ENCODE peak calls at places on chromosome 19, in eight cellular contexts. H is kidney epithelial cell; E is CD4-positive, CD25-positive, alpha-beta regulatory T cell; X is nucleus accumbens; I is HTR-8/SVneo; M is KG1; Z is KBM-7; U is GM13976. P is an unnamed sample.

GRCh38 chr19:45999653-46000121 is 4.4 kb downstream of the CCDC61 start:
- DNase-seq in H (no peak), E (no peak), X (no peak), I (no peak), M (no peak), Z (no peak), U (no peak), P (peak; percentile 51)

GRCh38 chr19:46000497-46001246 is 5.4 kb downstream of the CCDC61 start:
- DNase-seq in H (no peak), E (peak; percentile 88), X (peak; percentile 20), I (no peak), M (no peak), Z (no peak), U (peak; percentile 88), P (peak; percentile 30)

GRCh38 chr19:55647732-55648656 is at the start of gene CCDC106:
- DNase-seq in H (no peak), E (peak; percentile 55), X (peak; percentile 70), I (peak; percentile 67), M (peak; percentile 74), Z (peak; percentile 80), U (peak; percentile 70), P (peak; percentile 91)

GRCh38 chr19:45884682-45885555 is 1.0 kb downstream of the IRF2BP1 start:
- DNase-seq in H (no peak), E (no peak), X (no peak), I (no peak), M (no peak), Z (no peak), U (peak; percentile 65), P (no peak)

GRCh38 chr19:16594131-16594586 is 21.9 kb upstream of the SLC35E1 start:
- DNase-seq in H (no peak), E (peak; percentile 70), X (no peak), I (no peak), M (no peak), Z (peak; percentile 73), U (peak; percentile 61), P (no peak)

GRCh38 chr19:45922281-45922680 is 7.7 kb upstream of the NANOS2 start:
- DNase-seq in H (no peak), E (peak; percentile 33), X (no peak), I (no peak), M (no peak), Z (peak; percentile 28), U (no peak), P (no peak)

GRCh38 chr19:39150807-39151206 is 25.2 kb downstream of the PAK4 start:
- DNase-seq in H (no peak), E (no peak), X (no peak), I (no peak), M (no peak), Z (no peak), U (no peak), P (peak; percentile 48)

GRCh38 chr19:39423258-39424086 is 11.0 kb downstream of the PLEKHG2 start:
- DNase-seq in H (no peak), E (no peak), X (no peak), I (no peak), M (no peak), Z (no peak), U (no peak), P (no peak)

GRCh38 chr19:46926201-46927071 is 65.6 kb downstream of the ARHGAP35 start:
- DNase-seq in H (no peak), E (no peak), X (peak; percentile 52), I (no peak), M (no peak), Z (no peak), U (no peak), P (no peak)

GRCh38 chr19:18399008-18399407 is 1.6 kb upstream of the LRRC25 start:
- DNase-seq in H (no peak), E (no peak), X (no peak), I (no peak), M (no peak), Z (no peak), U (no peak), P (no peak)

GRCh38 chr19:44869728-44870470 is 21.2 kb upstream of the TOMM40 start:
- DNase-seq in H (no peak), E (no peak), X (no peak), I (no peak), M (no peak), Z (no peak), U (no peak), P (no peak)

GRCh38 chr19:50492303-50493052 is 15.8 kb upstream of the GARIN5A start:
- DNase-seq in H (no peak), E (peak; percentile 27), X (no peak), I (no peak), M (no peak), Z (peak; percentile 28), U (no peak), P (no peak)

GRCh38 chr19:4371209-4371897 is 28.0 kb downstream of the MPND start:
- DNase-seq in H (no peak), E (no peak), X (no peak), I (no peak), M (no peak), Z (no peak), U (no peak), P (no peak)

GRCh38 chr19:41802770-41803169 is 6.4 kb downstream of the CEACAM3 start:
- DNase-seq in H (no peak), E (no peak), X (no peak), I (no peak), M (no peak), Z (no peak), U (no peak), P (no peak)

GRCh38 chr19:53246498-53246897 is 8.2 kb downstream of the ZNF677 start:
- DNase-seq in H (no peak), E (no peak), X (no peak), I (no peak), M (no peak), Z (no peak), U (peak; percentile 38), P (no peak)

GRCh38 chr19:38538793-38539528 is 78.8 kb downstream of the MAP4K1 start:
- DNase-seq in H (no peak), E (peak; percentile 95), X (no peak), I (no peak), M (no peak), Z (peak; percentile 25), U (no peak), P (no peak)

P was measured in NCI-H2227 treated with DMSO at 0.1 percent for 48 hours.